ENCODE peak calls at places on chromosomes 7 and 10, in six cellular contexts. Y is left lobe of liver; C is activated T-cell treated with anti-CD3 and anti-CD28 coated beads, Interleukin-2, amount 50 U/mL, for 4 hours; Q is activated CD4-positive, CD25-positive, alpha-beta regulatory T cell treated with anti-CD3 and anti-CD28 coated beads, Interleukin-2, amount 50 U/mL, for 24 hours; F is upper lobe of left lung; Z is activated CD8-positive, alpha-beta T cell treated with anti-CD3 and anti-CD28 coated beads for 36 hours. K is an unnamed sample.
A peak's percentile ranks its signal among the peaks of the same experiment; 100 is the strongest.

GRCh38 chr7:1691601-1692499 is 21.8 kb downstream of the ELFN1 start:
- ATAC-seq in Y (peak; percentile 78), C (no peak), Q (no peak), F (no peak), Z (no peak), K (no peak)

GRCh38 chr10:73368238-73368637 is 9.6 kb upstream of the CFAP70 start:
- ATAC-seq in Y (no peak), C (peak; percentile 92), Q (peak; percentile 40), F (no peak), Z (peak; percentile 30), K (peak; percentile 93)

GRCh38 chr10:33273295-33274002 is 61.0 kb downstream of the NRP1 start:
- ATAC-seq in Y (peak; percentile 94), C (no peak), Q (no peak), F (peak; percentile 96), Z (no peak), K (no peak)

GRCh38 chr10:82377608-82378007 is 502.6 kb downstream of the NRG3 start:
- ATAC-seq in Y (peak; percentile 87), C (no peak), Q (no peak), F (no peak), Z (no peak), K (no peak)

GRCh38 chr7:93284908-93285307 is 52.7 kb downstream of the VPS50 start:
- ATAC-seq in Y (no peak), C (no peak), Q (no peak), F (no peak), Z (no peak), K (no peak)

GRCh38 chr10:119025776-119026175 is 3.7 kb upstream of the NANOS1 start:
- ATAC-seq in Y (peak; percentile 51), C (no peak), Q (no peak), F (peak; percentile 61), Z (no peak), K (no peak)

GRCh38 chr10:133537551-133538545 is 10.7 kb downstream of the CYP2E1 start:
- ATAC-seq in Y (no peak), C (no peak), Q (no peak), F (no peak), Z (no peak), K (no peak)

GRCh38 chr10:6563075-6563474 is 17.0 kb downstream of the PRKCQ start:
- ATAC-seq in Y (no peak), C (peak; percentile 81), Q (peak; percentile 70), F (peak; percentile 58), Z (peak; percentile 89), K (peak; percentile 80)

GRCh38 chr7:151432658-151433521 is 7.1 kb downstream of the CRYGN start:
- ATAC-seq in Y (no peak), C (peak; percentile 78), Q (peak; percentile 81), F (no peak), Z (peak; percentile 96), K (peak; percentile 86)

GRCh38 chr7:118264836-118265235 is 40.3 kb downstream of the ANKRD7 start:
- ATAC-seq in Y (no peak), C (no peak), Q (no peak), F (no peak), Z (no peak), K (no peak)

GRCh38 chr7:116339564-116339963 is 129.2 kb downstream of the TES start:
- ATAC-seq in Y (peak; percentile 95), C (no peak), Q (no peak), F (no peak), Z (no peak), K (no peak)

GRCh38 chr7:116273283-116273917 is 63.1 kb downstream of the TES start:
- ATAC-seq in Y (no peak), C (no peak), Q (no peak), F (no peak), Z (no peak), K (no peak)

GRCh38 chr10:124978376-124978725 is 36.4 kb downstream of the ZRANB1 start:
- ATAC-seq in Y (no peak), C (no peak), Q (no peak), F (no peak), Z (no peak), K (no peak)

GRCh38 chr10:132735923-132736391 is 50.0 kb downstream of the NKX6-2 start:
- ATAC-seq in Y (no peak), C (no peak), Q (no peak), F (no peak), Z (no peak), K (no peak)

GRCh38 chr7:43491984-43492383 is 90.9 kb upstream of the STK17A start:
- ATAC-seq in Y (no peak), C (no peak), Q (no peak), F (no peak), Z (no peak), K (no peak)

GRCh38 chr10:12332572-12333381 is 16.6 kb upstream of the CAMK1D start:
- ATAC-seq in Y (no peak), C (no peak), Q (no peak), F (no peak), Z (no peak), K (no peak)

GRCh38 chr7:63521-64021 is 128.8 kb upstream of the FAM20C start:
- ATAC-seq in Y (peak; percentile 36), C (no peak), Q (no peak), F (no peak), Z (no peak), K (no peak)

GRCh38 chr10:95246582-95247051 is 44.2 kb downstream of the PDLIM1 start:
- ATAC-seq in Y (peak; percentile 77), C (peak; percentile 42), Q (no peak), F (peak; percentile 71), Z (peak; percentile 75), K (peak; percentile 33)

GRCh38 chr10:32890444-32890843 is 67.6 kb downstream of the ITGB1 start:
- ATAC-seq in Y (no peak), C (no peak), Q (no peak), F (no peak), Z (no peak), K (no peak)

GRCh38 chr10:95837368-95837776 is 70.4 kb upstream of the CC2D2B start:
- ATAC-seq in Y (no peak), C (no peak), Q (no peak), F (no peak), Z (no peak), K (no peak)

GRCh38 chr10:112517381-112517976 is 70.5 kb downstream of the VTI1A start:
- ATAC-seq in Y (no peak), C (no peak), Q (no peak), F (no peak), Z (no peak), K (no peak)

GRCh38 chr7:152511736-152512135 is 75.9 kb upstream of the KMT2C start:
- ATAC-seq in Y (no peak), C (no peak), Q (no peak), F (no peak), Z (no peak), K (no peak)

GRCh38 chr7:106765727-106766355 is 99.2 kb upstream of the PIK3CG start:
- ATAC-seq in Y (no peak), C (no peak), Q (no peak), F (no peak), Z (no peak), K (no peak)

GRCh38 chr10:130036296-130037065 is 72.4 kb upstream of the EBF3 start:
- ATAC-seq in Y (no peak), C (no peak), Q (no peak), F (no peak), Z (no peak), K (no peak)

GRCh38 chr7:8152489-8153192 is 109.3 kb downstream of the ICA1 start:
- ATAC-seq in Y (no peak), C (peak; percentile 30), Q (peak; percentile 22), F (peak; percentile 81), Z (peak; percentile 30), K (peak; percentile 23)

GRCh38 chr10:79348640-79348988 is 1.3 kb downstream of the PPIF start:
- ATAC-seq in Y (no peak), C (no peak), Q (no peak), F (no peak), Z (no peak), K (no peak)

GRCh38 chr10:44398271-44398670 is 13.4 kb upstream of the CXCL12 start:
- ATAC-seq in Y (no peak), C (no peak), Q (no peak), F (no peak), Z (no peak), K (no peak)

GRCh38 chr10:20836401-20836800 is 60.7 kb downstream of the NEBL start:
- ATAC-seq in Y (no peak), C (no peak), Q (no peak), F (no peak), Z (no peak), K (no peak)

GRCh38 chr10:59018977-59019376 is 157.5 kb upstream of the PHYHIPL start:
- ATAC-seq in Y (peak; percentile 87), C (no peak), Q (no peak), F (no peak), Z (no peak), K (no peak)

GRCh38 chr10:129756912-129757861 is 206.9 kb downstream of the EBF3 start:
- ATAC-seq in Y (peak; percentile 58), C (no peak), Q (no peak), F (no peak), Z (no peak), K (no peak)

GRCh38 chr10:90269699-90270098 is 568.3 kb downstream of the KIF20B start:
- ATAC-seq in Y (no peak), C (no peak), Q (no peak), F (no peak), Z (no peak), K (no peak)

GRCh38 chr7:18532813-18533212 is 37.3 kb downstream of the HDAC9 start:
- ATAC-seq in Y (no peak), C (no peak), Q (no peak), F (no peak), Z (no peak), K (peak; percentile 28)

GRCh38 chr10:79166741-79167140 is 98.0 kb downstream of the ZMIZ1 start:
- ATAC-seq in Y (no peak), C (no peak), Q (no peak), F (no peak), Z (no peak), K (no peak)

GRCh38 chr10:48215148-48215982 is 59.1 kb downstream of the FRMPD2 start:
- ATAC-seq in Y (peak; percentile 83), C (no peak), Q (no peak), F (peak; percentile 62), Z (peak; percentile 49), K (peak; percentile 45)